ENCODE peak calls at places on chromosomes 2 and 18, in six cellular contexts. V is choroid plexus epithelial cell, C is AG04450, K is PC-3, D is gastrocnemius medialis, M is astrocyte. A is an unnamed sample.

GRCh38 chr2:208350610-208351009 is 56.0 kb upstream of the PTH2R start:
- DNase-seq in V (peak), K (no peak), D (no peak), M (peak), C (peak), A (no peak)

GRCh38 chr18:6561029-6561861 is 146.5 kb upstream of the L3MBTL4 start:
- DNase-seq in V (peak), D (peak), C (peak), K (peak), M (no peak), A (no peak)

GRCh38 chr2:200156140-200156858 is 150.2 kb upstream of the SPATS2L start:
- DNase-seq in C (peak), M (peak), K (peak), V (peak), D (peak), A (no peak)

GRCh38 chr2:221655279-221655678 is 83.2 kb upstream of the EPHA4 start:
- DNase-seq in C (no peak), D (no peak), M (no peak), K (no peak), V (no peak), A (no peak)

GRCh38 chr2:43027103-43027482 is 199.3 kb downstream of the ZFP36L2 start:
- DNase-seq in V (no peak), D (no peak), M (no peak), C (no peak), K (no peak), A (no peak)

GRCh38 chr2:28628987-28629386 is 122.6 kb upstream of the PPP1CB start:
- DNase-seq in V (no peak), C (no peak), D (no peak), M (no peak), K (no peak), A (no peak)

GRCh38 chr2:72980535-72981217 is 63.4 kb downstream of the EMX1 start:
- DNase-seq in D (no peak), M (peak), C (peak), K (peak), V (no peak), A (peak)

GRCh38 chr18:23712445-23712844 is 23.2 kb downstream of the LAMA3 start:
- DNase-seq in M (peak), C (no peak), K (peak), V (no peak), D (no peak), A (no peak)

GRCh38 chr2:46122971-46123365 is 174.2 kb upstream of the EPAS1 start:
- DNase-seq in M (no peak), D (no peak), V (no peak), C (no peak), K (no peak), A (no peak)

GRCh38 chr18:3016584-3017292 is 3.8 kb upstream of the LPIN2 start:
- DNase-seq in K (no peak), V (peak), C (no peak), D (no peak), M (no peak), A (no peak)

GRCh38 chr2:32951672-32952071 is 4.9 kb downstream of the LTBP1 start:
- DNase-seq in K (no peak), D (no peak), M (no peak), V (no peak), C (no peak), A (no peak)

GRCh38 chr18:57925706-57926105 is 118.3 kb upstream of the NEDD4L start:
- DNase-seq in K (peak), V (peak), D (no peak), M (peak), C (peak), A (peak)

GRCh38 chr2:172100080-172101007 is 2.4 kb downstream of the DLX2 start:
- DNase-seq in D (no peak), K (no peak), C (no peak), V (no peak), M (no peak), A (no peak)

GRCh38 chr2:164841719-164842623 is at the start of gene COBLL1:
- DNase-seq in C (no peak), M (peak), D (peak), K (peak), V (peak), A (no peak)

GRCh38 chr2:224032283-224032682 is 6.8 kb downstream of the SERPINE2 start:
- DNase-seq in K (no peak), D (no peak), V (no peak), M (no peak), C (no peak), A (no peak)

GRCh38 chr2:224029876-224030275 is 9.2 kb downstream of the SERPINE2 start:
- DNase-seq in V (no peak), K (no peak), M (no peak), D (no peak), C (no peak), A (no peak)

GRCh38 chr2:224034027-224034426 is 5.1 kb downstream of the SERPINE2 start:
- DNase-seq in K (no peak), C (no peak), V (no peak), M (no peak), D (no peak), A (no peak)

GRCh38 chr2:224033601-224034000 is 5.5 kb downstream of the SERPINE2 start:
- DNase-seq in D (no peak), C (no peak), M (no peak), K (no peak), V (no peak), A (no peak)

DNA sequence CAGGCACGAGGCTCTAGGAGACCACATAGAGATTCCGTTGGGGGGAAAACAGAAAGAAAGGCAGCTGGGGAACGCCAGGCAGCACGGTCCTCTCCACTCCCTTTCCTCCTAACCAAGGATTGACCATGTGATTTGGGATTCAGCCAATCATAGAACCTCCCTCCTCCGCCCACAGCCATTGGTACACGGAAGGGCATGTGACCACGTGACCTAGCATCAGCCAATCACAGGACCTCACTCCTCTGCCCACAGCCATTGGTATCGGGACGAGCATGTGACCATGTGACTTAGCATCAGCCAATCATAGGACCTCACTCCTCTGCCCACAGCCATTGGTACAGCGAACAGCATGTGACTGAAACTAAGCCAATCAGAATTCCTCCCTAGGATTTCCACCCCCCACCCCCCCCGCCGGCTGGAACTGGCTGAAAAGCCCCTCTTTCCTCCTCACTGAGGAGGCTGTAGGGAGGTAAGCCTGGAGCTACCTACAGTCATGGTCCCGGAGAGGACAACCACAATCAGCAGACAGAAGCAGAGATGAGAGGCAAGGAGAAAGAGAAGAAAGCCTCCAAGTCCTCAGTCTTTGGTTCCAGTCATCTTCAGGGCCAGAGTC is 7.6 kb downstream of the SERPINE2 start:
- DNase-seq in K (no peak), V (no peak), C (no peak), M (no peak), D (no peak), A (no peak)
- H3K4me3 ChIP-seq in K (no peak), V (no peak), C (no peak), M (no peak), D (no peak), A (no peak)

GRCh38 chr2:22626621-22627020 is 758.4 kb upstream of the KLHL29 start:
- DNase-seq in M (no peak), V (no peak), D (no peak), K (no peak), C (no peak), A (no peak)
- TF ChIP-seq CTCF in M (no peak), V (no peak), D (no peak), K (peak), C (no peak), A (no peak)

DNA sequence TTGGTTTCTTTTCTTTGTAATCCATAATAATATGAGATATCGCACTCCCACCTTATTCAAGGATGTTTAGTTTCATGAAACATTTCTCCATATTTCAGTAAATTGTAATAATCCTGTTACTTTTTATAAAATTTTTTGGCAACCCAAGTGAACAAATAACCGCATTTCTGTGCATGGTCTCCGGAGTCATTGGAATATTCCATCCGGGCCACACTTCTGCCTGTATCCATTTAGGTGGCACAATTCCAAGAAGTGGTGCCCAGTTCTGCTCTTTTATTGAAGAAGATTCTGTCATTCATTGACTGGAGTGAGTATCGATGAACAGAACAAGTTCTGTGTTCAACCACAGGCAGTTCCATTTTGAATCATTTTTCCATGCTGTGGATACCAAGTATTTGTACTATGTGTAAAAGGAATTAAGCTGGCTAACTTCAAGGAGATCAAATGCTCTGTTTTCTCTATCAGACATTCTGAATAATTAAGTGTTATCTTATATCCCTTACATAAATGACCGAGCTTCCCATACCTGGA is 26.6 kb upstream of the ICOS start:
- DNase-seq in C (no peak), M (no peak), K (no peak), D (no peak), V (no peak), A (no peak)
- H3K4me3 ChIP-seq in C (no peak), M (no peak), K (peak), D (peak), V (no peak), A (no peak)

DNA sequence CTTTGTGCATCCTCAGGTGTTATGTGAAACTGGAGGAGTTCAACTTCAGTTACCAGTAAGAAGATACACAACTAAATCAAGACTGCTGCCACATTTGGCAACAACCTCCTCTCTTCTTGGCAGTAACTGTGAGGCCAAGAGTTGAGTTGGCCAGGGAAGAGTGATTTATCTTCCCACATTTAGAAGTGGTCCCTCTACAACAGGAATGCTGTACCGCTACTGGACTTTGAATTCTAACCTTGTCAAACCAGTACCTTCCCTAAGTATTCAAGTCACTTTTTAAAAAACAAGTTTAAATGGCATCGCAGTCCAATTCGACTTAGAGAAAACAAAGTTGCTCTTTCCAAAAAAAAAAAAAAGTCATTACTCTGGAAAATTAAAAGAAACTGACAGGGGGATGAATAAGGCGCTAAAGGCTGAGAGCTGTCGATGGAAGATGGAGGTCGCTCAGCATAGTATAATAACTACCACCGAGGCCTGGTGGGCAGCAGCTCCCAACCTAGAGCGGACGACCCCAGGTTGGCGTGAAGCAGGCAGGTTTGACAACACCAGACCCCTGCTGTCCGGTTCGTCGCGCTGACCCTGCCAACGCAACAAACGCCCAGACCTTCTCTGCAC is 1.0 kb downstream of the MAP4K3 start:
- DNase-seq in D (peak), C (no peak), K (peak), M (peak), V (peak), A (no peak)
- TF ChIP-seq CTCF in D (no peak), C (no peak), K (no peak), M (no peak), V (no peak), A (no peak)

DNA sequence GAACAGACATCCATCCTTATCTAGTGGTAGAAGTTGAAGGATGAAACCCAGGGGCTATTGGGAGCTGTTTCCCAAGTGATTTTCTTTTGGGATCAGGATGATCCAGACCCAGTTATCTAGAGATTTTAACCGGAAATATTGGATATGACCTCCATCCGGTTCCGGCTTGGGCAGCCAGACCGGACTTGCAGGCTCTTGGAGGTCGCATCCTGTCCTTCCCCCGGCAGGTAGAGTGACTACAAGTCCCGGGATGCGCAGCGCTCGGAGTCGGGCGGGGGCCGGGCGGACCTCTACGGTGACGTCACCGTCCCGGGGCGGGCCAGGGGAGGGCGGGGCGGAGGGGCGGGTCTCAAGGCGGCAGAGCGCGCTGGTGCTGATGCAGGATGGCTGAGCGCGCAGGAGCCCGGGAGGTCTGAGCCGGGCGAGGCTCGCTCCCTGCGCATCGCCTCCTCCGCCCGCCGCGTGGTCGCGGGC is at the start of gene KIF5C:
- DNase-seq in K (peak), D (peak), C (peak), V (peak), M (peak), A (no peak)
- H3K4me3 ChIP-seq in K (peak), D (peak), C (peak), V (no peak), M (peak), A (peak)

DNA sequence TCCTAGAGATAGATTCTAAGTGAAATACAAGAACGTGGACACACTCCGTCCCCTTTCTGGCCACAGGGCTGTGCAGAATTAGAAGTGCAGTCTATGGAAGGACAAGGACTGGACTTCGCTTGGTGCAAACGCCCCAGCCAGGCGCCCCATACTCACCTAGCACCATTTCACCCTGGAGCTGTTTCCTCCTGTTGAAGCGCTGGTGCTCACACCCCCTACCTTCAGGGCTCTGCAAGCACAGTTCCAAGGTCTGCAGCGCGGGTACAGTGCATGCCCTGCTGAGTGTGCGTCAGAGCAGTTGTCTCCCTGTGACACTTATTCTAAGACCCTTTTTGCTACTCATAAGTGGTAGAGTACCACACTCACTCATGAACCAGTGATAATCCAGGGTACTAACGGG is 3.0 kb downstream of the HPCAL1 start:
- DNase-seq in D (no peak), C (no peak), V (no peak), M (no peak), K (peak), A (no peak)
- TF ChIP-seq CTCF in D (no peak), C (peak), V (peak), M (no peak), K (peak), A (no peak)

GRCh38 chr18:68316636-68317035 is 398.3 kb downstream of the TMX3 start:
- DNase-seq in K (no peak), D (no peak), V (peak), M (peak), C (no peak), A (no peak)
- H3K4me3 ChIP-seq in K (no peak), D (no peak), V (peak), M (peak), C (peak), A (peak)

GRCh38 chr2:38554973-38555595 is 47.6 kb downstream of the HNRNPLL start:
- DNase-seq in C (no peak), K (peak), V (peak), D (no peak), M (no peak), A (no peak)
- TF ChIP-seq CTCF in C (peak), K (peak), V (peak), D (no peak), M (peak), A (peak)

DNA sequence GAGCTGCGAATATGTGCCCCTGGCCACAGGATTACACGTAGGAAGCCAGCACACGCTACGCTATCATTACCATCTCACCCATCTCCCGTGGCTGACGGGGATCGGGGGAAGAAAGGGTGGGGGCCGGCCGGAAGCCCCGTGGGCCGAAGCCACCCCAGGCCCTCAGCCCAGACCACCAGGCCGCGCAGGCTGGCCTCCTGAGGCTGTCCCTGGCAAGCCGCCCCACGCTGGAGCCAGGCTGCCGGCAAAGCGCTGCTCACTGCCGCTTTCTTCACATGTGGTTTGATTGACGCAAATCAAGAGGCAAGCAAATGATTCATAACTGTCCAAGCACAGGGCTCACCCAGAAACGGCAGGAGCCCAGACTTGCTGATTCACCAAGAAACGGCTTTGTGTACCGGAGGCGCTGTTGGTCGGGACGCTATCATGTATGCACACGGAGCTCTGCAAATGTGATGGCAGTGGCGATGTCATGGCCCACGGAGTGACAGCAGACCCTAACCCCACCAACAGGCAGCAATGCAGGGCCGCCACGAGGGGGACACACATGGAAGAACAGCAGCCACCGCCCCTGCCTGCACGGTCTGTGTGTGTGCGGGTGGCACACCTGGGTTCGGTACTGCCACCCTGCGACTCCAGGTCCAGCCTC is 125.7 kb downstream of the HDAC4 start:
- DNase-seq in D (peak), K (peak), V (peak), C (peak), M (peak), A (peak)
- H3K4me3 ChIP-seq in D (peak), K (peak), V (peak), C (peak), M (peak), A (peak)